ENCODE peak calls at places on chromosomes 5 and 9, in six cellular contexts. One of them, this sample, is unnamed.
A peak's percentile ranks its signal among the peaks of the same experiment; 100 is the strongest.

GRCh38 chr5:159052282-159053011 is 47.3 kb downstream of the EBF1 start:
- DNase-seq in AG08396: no peak
- DNase-seq in type B pancreatic cell: no peak
- DNase-seq in left ventricle myocardium superior: no peak
- DNase-seq in activated CD4-positive, alpha-beta memory T cell treated with anti-CD3 and anti-CD28 coated beads, Interleukin-2, amount 10 ng/mL, durations not matched to agents 7 days and 5 days: no peak
- DNase-seq in heart right ventricle: no peak
- DNase-seq in this sample: no peak

GRCh38 chr9:99737649-99738048 is 84.0 kb upstream of the NR4A3 start:
- DNase-seq in AG08396: no peak
- DNase-seq in left ventricle myocardium superior: no peak
- DNase-seq in activated CD4-positive, alpha-beta memory T cell treated with anti-CD3 and anti-CD28 coated beads, Interleukin-2, amount 10 ng/mL, durations not matched to agents 7 days and 5 days: no peak
- DNase-seq in type B pancreatic cell: no peak
- DNase-seq in heart right ventricle: no peak
- DNase-seq in this sample: no peak

GRCh38 chr5:35780236-35780635 is 76.5 kb upstream of the IL7R start:
- DNase-seq in left ventricle myocardium superior: no peak
- DNase-seq in type B pancreatic cell: no peak
- DNase-seq in activated CD4-positive, alpha-beta memory T cell treated with anti-CD3 and anti-CD28 coated beads, Interleukin-2, amount 10 ng/mL, durations not matched to agents 7 days and 5 days: no peak
- DNase-seq in heart right ventricle: no peak
- DNase-seq in AG08396: no peak
- DNase-seq in this sample: no peak

GRCh38 chr5:129361441-129362025 is 98.6 kb upstream of the ADAMTS19 start:
- DNase-seq in heart right ventricle: no peak
- DNase-seq in activated CD4-positive, alpha-beta memory T cell treated with anti-CD3 and anti-CD28 coated beads, Interleukin-2, amount 10 ng/mL, durations not matched to agents 7 days and 5 days: no peak
- DNase-seq in AG08396: no peak
- DNase-seq in left ventricle myocardium superior: no peak
- DNase-seq in type B pancreatic cell: no peak
- DNase-seq in this sample: no peak

GRCh38 chr9:34430843-34431437 is 27.4 kb downstream of the FAM219A start:
- DNase-seq in left ventricle myocardium superior: peak; percentile 90
- DNase-seq in heart right ventricle: peak; percentile 85
- DNase-seq in activated CD4-positive, alpha-beta memory T cell treated with anti-CD3 and anti-CD28 coated beads, Interleukin-2, amount 10 ng/mL, durations not matched to agents 7 days and 5 days: peak; percentile 39
- DNase-seq in AG08396: peak; percentile 81
- DNase-seq in type B pancreatic cell: no peak
- DNase-seq in this sample: no peak

GRCh38 chr5:123429993-123430392 is 6.8 kb upstream of the CEP120 start:
- DNase-seq in AG08396: peak; percentile 54
- DNase-seq in heart right ventricle: no peak
- DNase-seq in activated CD4-positive, alpha-beta memory T cell treated with anti-CD3 and anti-CD28 coated beads, Interleukin-2, amount 10 ng/mL, durations not matched to agents 7 days and 5 days: no peak
- DNase-seq in left ventricle myocardium superior: no peak
- DNase-seq in type B pancreatic cell: no peak
- DNase-seq in this sample: no peak

GRCh38 chr9:135939351-135940265 is 21.6 kb downstream of the UBAC1 start:
- DNase-seq in left ventricle myocardium superior: no peak
- DNase-seq in heart right ventricle: no peak
- DNase-seq in type B pancreatic cell: no peak
- DNase-seq in AG08396: no peak
- DNase-seq in activated CD4-positive, alpha-beta memory T cell treated with anti-CD3 and anti-CD28 coated beads, Interleukin-2, amount 10 ng/mL, durations not matched to agents 7 days and 5 days: peak; percentile 45
- DNase-seq in this sample: no peak

GRCh38 chr9:127059648-127060365 is 62.6 kb downstream of the ANGPTL2 start:
- DNase-seq in activated CD4-positive, alpha-beta memory T cell treated with anti-CD3 and anti-CD28 coated beads, Interleukin-2, amount 10 ng/mL, durations not matched to agents 7 days and 5 days: no peak
- DNase-seq in AG08396: no peak
- DNase-seq in left ventricle myocardium superior: no peak
- DNase-seq in heart right ventricle: no peak
- DNase-seq in type B pancreatic cell: peak; percentile 37
- DNase-seq in this sample: no peak

GRCh38 chr5:97406950-97407676 is 224.1 kb upstream of the RIOK2 start:
- DNase-seq in AG08396: no peak
- DNase-seq in left ventricle myocardium superior: no peak
- DNase-seq in heart right ventricle: no peak
- DNase-seq in activated CD4-positive, alpha-beta memory T cell treated with anti-CD3 and anti-CD28 coated beads, Interleukin-2, amount 10 ng/mL, durations not matched to agents 7 days and 5 days: no peak
- DNase-seq in type B pancreatic cell: no peak
- DNase-seq in this sample: no peak

GRCh38 chr9:114427644-114428043 is 39.9 kb upstream of the AKNA start:
- DNase-seq in AG08396: no peak
- DNase-seq in heart right ventricle: no peak
- DNase-seq in type B pancreatic cell: no peak
- DNase-seq in left ventricle myocardium superior: no peak
- DNase-seq in activated CD4-positive, alpha-beta memory T cell treated with anti-CD3 and anti-CD28 coated beads, Interleukin-2, amount 10 ng/mL, durations not matched to agents 7 days and 5 days: no peak
- DNase-seq in this sample: no peak

GRCh38 chr9:109953300-109953699 is 173.3 kb downstream of the PALM2AKAP2 start:
- DNase-seq in left ventricle myocardium superior: no peak
- DNase-seq in type B pancreatic cell: no peak
- DNase-seq in AG08396: no peak
- DNase-seq in heart right ventricle: no peak
- DNase-seq in activated CD4-positive, alpha-beta memory T cell treated with anti-CD3 and anti-CD28 coated beads, Interleukin-2, amount 10 ng/mL, durations not matched to agents 7 days and 5 days: no peak
- DNase-seq in this sample: no peak

GRCh38 chr5:76696254-76696653 is 19.7 kb upstream of the F2R start:
- DNase-seq in heart right ventricle: no peak
- DNase-seq in type B pancreatic cell: no peak
- DNase-seq in AG08396: no peak
- DNase-seq in left ventricle myocardium superior: no peak
- DNase-seq in activated CD4-positive, alpha-beta memory T cell treated with anti-CD3 and anti-CD28 coated beads, Interleukin-2, amount 10 ng/mL, durations not matched to agents 7 days and 5 days: no peak
- DNase-seq in this sample: no peak